ENCODE peak calls at places on chromosomes 7 and 10, in six cellular contexts. C is lower lobe of right lung, B is AG10803, J is brain microvascular endothelial cell, O is psoas muscle, V is foreskin fibroblast. M is an unnamed sample.

GRCh38 chr7:33905389-33906032 is at the start of gene BMPER:
- DNase-seq in O (peak), J (no peak), V (no peak), B (peak), C (peak), M (no peak)

GRCh38 chr10:132069849-132070182 is 4.1 kb downstream of the JAKMIP3 start:
- DNase-seq in J (no peak), O (no peak), B (no peak), C (no peak), V (no peak), M (no peak)

GRCh38 chr7:95798401-95798930 is 26.1 kb downstream of the DYNC1I1 start:
- DNase-seq in J (peak), V (no peak), C (no peak), B (no peak), O (no peak), M (peak)

GRCh38 chr10:26440091-26440445 is 1.9 kb downstream of the APBB1IP start:
- DNase-seq in O (no peak), B (no peak), V (no peak), C (no peak), J (no peak), M (no peak)

GRCh38 chr7:29327455-29327854 is 132.9 kb downstream of the CHN2 start:
- DNase-seq in B (no peak), J (no peak), V (no peak), C (no peak), O (no peak), M (no peak)

GRCh38 chr10:20004087-20004523 is 187.9 kb downstream of the PLXDC2 start:
- DNase-seq in O (peak), C (peak), B (no peak), J (peak), V (no peak), M (peak)

GRCh38 chr10:90352288-90352687 is 505.6 kb downstream of the HTR7 start:
- DNase-seq in O (no peak), B (no peak), J (peak), C (no peak), V (no peak), M (no peak)

GRCh38 chr7:132739271-132739955 is 163.1 kb upstream of the PLXNA4 start:
- DNase-seq in J (peak), O (peak), C (no peak), V (peak), B (peak), M (peak)

GRCh38 chr7:135448753-135449152 is 61.1 kb downstream of the CNOT4 start:
- DNase-seq in C (no peak), J (no peak), B (peak), V (no peak), O (no peak), M (no peak)

GRCh38 chr10:21907436-21907835 is 96.1 kb downstream of the DNAJC1 start:
- DNase-seq in C (no peak), J (no peak), B (no peak), O (no peak), V (no peak), M (no peak)

GRCh38 chr7:158903897-158904541 is 47.7 kb downstream of the DYNC2I1 start:
- DNase-seq in J (no peak), B (no peak), O (no peak), C (no peak), V (no peak), M (no peak)

GRCh38 chr10:119644215-119644826 is 6.9 kb upstream of the BAG3 start:
- DNase-seq in V (no peak), B (no peak), J (no peak), O (peak), C (no peak), M (no peak)

GRCh38 chr10:119413738-119414611 is 128.5 kb downstream of the RGS10 start:
- DNase-seq in V (peak), O (no peak), J (peak), C (no peak), B (peak), M (peak)

GRCh38 chr7:20280475-20281351 is 50.0 kb upstream of the ITGB8 start:
- DNase-seq in B (peak), J (peak), V (peak), C (no peak), O (no peak), M (peak)

GRCh38 chr7:66227808-66228207 is 22.7 kb downstream of the TPST1 start:
- DNase-seq in C (no peak), J (no peak), O (no peak), B (no peak), V (no peak), M (no peak)

GRCh38 chr7:512541-513311 is 6.9 kb downstream of the PDGFA start:
- DNase-seq in B (no peak), J (no peak), O (no peak), V (no peak), C (peak), M (no peak)

GRCh38 chr10:61760943-61761824 is 98.5 kb downstream of the CABCOCO1 start:
- DNase-seq in V (peak), B (peak), C (no peak), O (no peak), J (peak), M (peak)

GRCh38 chr7:100878685-100879084 is 3.8 kb downstream of the SRRT start:
- DNase-seq in C (no peak), B (no peak), J (no peak), V (no peak), O (no peak), M (no peak)

GRCh38 chr10:81018898-81019890 is 481.5 kb downstream of the SH2D4B start:
- DNase-seq in C (no peak), J (peak), V (peak), B (peak), O (no peak), M (peak)

GRCh38 chr7:121624922-121625321 is 228.8 kb upstream of the FAM3C start:
- DNase-seq in O (no peak), C (no peak), B (no peak), V (no peak), J (peak), M (no peak)

GRCh38 chr10:52213511-52213831 is 100.6 kb upstream of the DKK1 start:
- DNase-seq in B (peak), O (no peak), J (peak), V (peak), C (no peak), M (peak)

GRCh38 chr7:156969972-156970420 is 20.5 kb downstream of the NOM1 start:
- DNase-seq in C (no peak), B (peak), O (no peak), J (no peak), V (no peak), M (no peak)

GRCh38 chr7:149815121-149815520 is 23.1 kb upstream of the ZNF862 start:
- DNase-seq in V (no peak), J (no peak), B (no peak), C (no peak), O (no peak), M (no peak)
- H3K4me3 ChIP-seq in V (no peak), J (no peak), B (no peak), C (no peak), O (no peak), M (no peak)

GRCh38 chr10:3777876-3778707 is 6.9 kb downstream of the KLF6 start:
- DNase-seq in V (no peak), B (peak), C (no peak), O (no peak), J (no peak), M (no peak)

GRCh38 chr10:3780056-3780765 is 4.8 kb downstream of the KLF6 start:
- DNase-seq in V (no peak), J (peak), O (peak), B (peak), C (no peak), M (no peak)

GRCh38 chr10:3778708-3779108 is 6.3 kb downstream of the KLF6 start:
- DNase-seq in C (no peak), B (peak), O (no peak), J (no peak), V (no peak), M (no peak)

GRCh38 chr10:3780766-3781457 is 4.1 kb downstream of the KLF6 start:
- DNase-seq in V (no peak), J (no peak), B (peak), O (no peak), C (no peak), M (no peak)

DNA sequence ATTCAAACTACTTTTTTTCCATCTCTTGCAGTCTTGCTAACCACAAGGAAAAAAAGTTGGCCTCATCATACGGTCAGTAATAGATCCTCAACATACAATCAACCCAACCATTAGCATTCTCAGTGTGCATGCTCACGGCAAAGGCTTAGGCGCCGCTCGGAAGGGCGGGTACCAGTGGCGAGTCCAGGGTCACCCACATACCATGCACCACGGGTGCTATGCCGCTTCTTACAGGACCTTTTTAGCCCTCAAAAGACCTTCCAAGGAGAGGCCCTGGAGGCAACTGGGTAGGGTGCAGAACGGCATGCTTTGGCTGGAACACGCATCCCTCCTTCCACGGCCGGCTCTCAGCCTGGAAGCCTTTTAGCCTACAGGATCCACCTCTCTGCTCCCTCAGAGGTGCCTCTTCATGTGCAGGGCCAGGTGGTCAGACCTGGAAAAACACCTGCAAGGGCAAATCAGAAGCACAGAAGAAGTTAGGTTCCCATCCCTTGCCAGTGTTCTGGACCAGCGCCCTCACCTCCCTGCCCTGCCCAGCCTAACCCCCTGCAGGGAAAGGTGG is 5.8 kb downstream of the KLF6 start:
- DNase-seq in C (no peak), V (no peak), B (peak), J (peak), O (no peak), M (no peak)
- H3K4me3 ChIP-seq in C (peak), V (peak), B (peak), J (peak), O (peak), M (peak)

DNA sequence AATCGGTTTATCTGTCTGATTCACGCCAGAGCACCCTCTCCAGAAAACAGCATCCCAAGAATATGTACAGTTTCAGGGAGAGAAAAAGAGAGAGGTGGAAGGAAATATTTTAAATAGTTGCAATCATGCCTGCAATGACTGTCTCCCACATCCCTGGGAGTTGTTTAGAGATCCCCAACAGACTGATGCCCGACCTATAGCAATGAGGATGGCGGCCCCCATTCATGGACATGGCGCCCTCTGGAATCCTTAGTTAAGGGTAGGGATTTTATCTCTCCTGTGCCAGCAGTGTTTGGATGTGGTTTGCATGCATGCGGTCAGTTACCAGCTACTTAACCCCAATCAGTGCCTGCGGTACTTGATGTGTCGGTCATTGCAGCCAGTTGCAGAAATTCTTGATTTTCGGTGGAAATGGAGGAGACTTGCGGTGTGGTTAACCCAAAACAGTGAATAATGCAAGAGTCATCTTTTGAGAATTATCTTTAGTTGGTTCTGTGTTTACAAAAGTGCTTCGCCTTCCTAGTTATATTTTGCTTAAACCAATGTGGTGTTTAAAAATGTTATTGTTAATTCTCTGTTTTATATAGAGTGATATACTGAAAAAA is 186.0 kb upstream of the TCF7L2 start:
- DNase-seq in O (no peak), C (no peak), J (peak), V (no peak), B (peak), M (peak)
- H3K4me3 ChIP-seq in O (no peak), C (no peak), J (no peak), V (no peak), B (no peak), M (no peak)

DNA sequence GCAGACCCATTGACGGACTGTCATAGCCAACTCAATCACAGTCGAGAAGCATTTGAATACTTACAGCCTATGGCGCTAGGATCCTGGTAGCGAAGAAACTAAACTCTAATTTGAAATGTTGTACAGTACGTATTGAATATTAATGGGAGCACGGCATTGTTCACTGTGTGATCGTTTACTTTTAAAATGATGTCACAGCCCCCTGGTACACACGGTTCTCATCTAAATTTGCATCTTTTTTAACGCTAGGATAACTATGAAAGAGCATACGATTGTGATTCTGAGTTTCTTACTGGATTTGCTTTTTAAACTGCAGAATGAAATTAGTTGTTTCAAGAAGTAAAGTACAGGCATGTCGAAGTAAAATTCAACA is 895 bp upstream of the NAPEPLD start:
- DNase-seq in J (no peak), B (no peak), C (no peak), V (no peak), O (no peak), M (no peak)
- H3K4me3 ChIP-seq in J (peak), B (peak), C (peak), V (peak), O (peak), M (peak)

GRCh38 chr7:117019287-117019686 is 66.0 kb downstream of the ST7 start:
- DNase-seq in V (no peak), J (no peak), B (no peak), O (no peak), C (no peak), M (no peak)
- H3K4me3 ChIP-seq in V (no peak), J (no peak), B (no peak), O (no peak), C (no peak), M (no peak)

GRCh38 chr7:93165447-93165846 is 17.3 kb upstream of the SAMD9L start:
- DNase-seq in B (no peak), C (no peak), V (no peak), O (no peak), J (no peak), M (no peak)
- H3K4me3 ChIP-seq in B (no peak), C (peak), V (no peak), O (no peak), J (no peak), M (no peak)

GRCh38 chr7:129952653-129953560 is at the start of gene UBE2H:
- DNase-seq in V (peak), C (peak), B (peak), J (peak), O (peak), M (peak)
- H3K4me3 ChIP-seq in V (peak), C (peak), B (peak), J (peak), O (peak), M (peak)

M was measured in skeletal muscle cell.